ENCODE peak calls at places on chromosomes 13 and 19, in four cellular contexts. F is foreskin fibroblast; C is Ammon's horn; S is activated T-helper 2 cell treated with anti-CD3 and anti-CD28 coated beads, Interferon-gamma antibody, Interleukin-2, Interleukin-4, amounts not matched to agents 10 μg/mL and 5 μg/mL and 100 μg/mL, durations not matched to agents 14 hours and 24 hours and 36 hours. Z is an unnamed sample.

GRCh38 chr19:16509141-16510061 is 13.2 kb downstream of the C19orf44 start:
- DNase-seq in F (peak), C (peak), S (no peak), Z (no peak)

GRCh38 chr13:108342369-108343289 is 73.1 kb downstream of the TNFSF13B start:
- DNase-seq in F (peak), C (peak), S (no peak), Z (peak)

GRCh38 chr13:100734194-100734720 is 59.7 kb upstream of the TMTC4 start:
- DNase-seq in F (no peak), C (no peak), S (no peak), Z (no peak)

GRCh38 chr19:4985551-4985991 is 16.7 kb downstream of the KDM4B start:
- DNase-seq in F (no peak), C (no peak), S (no peak), Z (no peak)

GRCh38 chr19:13430790-13431582 is 75.3 kb downstream of the CACNA1A start:
- DNase-seq in F (peak), C (peak), S (peak), Z (peak)

GRCh38 chr19:4233282-4233853 is 4.0 kb downstream of the EBI3 start:
- DNase-seq in F (peak), C (no peak), S (peak), Z (no peak)

GRCh38 chr13:102571075-102571474 is 25.7 kb upstream of the TPP2 start:
- DNase-seq in F (peak), C (no peak), S (no peak), Z (no peak)

GRCh38 chr19:55376381-55376933 is at the start of gene TMEM190:
- DNase-seq in F (no peak), C (no peak), S (no peak), Z (no peak)

GRCh38 chr19:45779231-45780145 is 2.8 kb downstream of the DMPK start:
- DNase-seq in F (peak), C (no peak), S (peak), Z (peak)

GRCh38 chr19:43425567-43426392 is 11.1 kb downstream of the TEX101 start:
- DNase-seq in F (peak), C (peak), S (no peak), Z (peak)

GRCh38 chr13:42592915-42593718 is 19.2 kb downstream of the TNFSF11 start:
- DNase-seq in F (no peak), C (no peak), S (no peak), Z (no peak)

GRCh38 chr13:98202026-98202425 is 25.0 kb upstream of the RNF113B start:
- DNase-seq in F (peak), C (no peak), S (no peak), Z (no peak)

GRCh38 chr19:5090780-5091575 is 122.1 kb downstream of the KDM4B start:
- DNase-seq in F (peak), C (peak), S (no peak), Z (no peak)

GRCh38 chr13:81929988-81930387 is 1589.1 kb upstream of the SPRY2 start:
- DNase-seq in F (no peak), C (peak), S (no peak), Z (peak)

GRCh38 chr13:106475852-106476251 is 59.6 kb downstream of the EFNB2 start:
- DNase-seq in F (no peak), C (no peak), S (no peak), Z (no peak)

GRCh38 chr13:114011226-114011625 is 37.4 kb upstream of the C13orf46 start:
- DNase-seq in F (no peak), C (no peak), S (no peak), Z (no peak)

GRCh38 chr13:29925457-29925856 is 75.0 kb upstream of the UBL3 start:
- DNase-seq in F (peak), C (peak), S (no peak), Z (peak)

GRCh38 chr19:34402074-34402600 is 2.1 kb upstream of the PDCD2L start:
- DNase-seq in F (no peak), C (no peak), S (no peak), Z (no peak)

GRCh38 chr19:39179754-39180153 is 17.0 kb upstream of the NCCRP1 start:
- DNase-seq in F (no peak), C (no peak), S (no peak), Z (no peak)

GRCh38 chr13:107650081-107650701 is 565.1 kb downstream of the LIG4 start:
- DNase-seq in F (no peak), C (peak), S (peak), Z (peak)

GRCh38 chr13:99687728-99688397 is 186.6 kb downstream of the TM9SF2 start:
- DNase-seq in F (no peak), C (no peak), S (no peak), Z (no peak)

GRCh38 chr13:44648392-44649117 is 72.4 kb upstream of the TSC22D1 start:
- DNase-seq in F (peak), C (no peak), S (no peak), Z (peak)

GRCh38 chr13:22735381-22735995 is 445.3 kb upstream of the SGCG start:
- DNase-seq in F (no peak), C (no peak), S (no peak), Z (no peak)

GRCh38 chr13:61170791-61171330 is 244.8 kb downstream of the PCDH20 start:
- DNase-seq in F (no peak), C (peak), S (no peak), Z (no peak)

GRCh38 chr19:4597975-4598671 is 38.6 kb upstream of the SEMA6B start:
- DNase-seq in F (peak), C (no peak), S (peak), Z (peak)

GRCh38 chr13:97726664-97727235 is 226.7 kb upstream of the IPO5 start:
- DNase-seq in F (peak), C (no peak), S (no peak), Z (no peak)

GRCh38 chr13:73741111-73741510 is 393.1 kb downstream of the KLF12 start:
- DNase-seq in F (peak), C (peak), S (no peak), Z (no peak)

GRCh38 chr19:50826492-50827240 is 3.1 kb upstream of the KLK1 start:
- DNase-seq in F (no peak), C (no peak), S (no peak), Z (no peak)

GRCh38 chr13:32650705-32651311 is 64.6 kb downstream of the PDS5B start:
- DNase-seq in F (peak), C (peak), S (peak), Z (peak)

GRCh38 chr13:52850396-52851152 is 2.1 kb upstream of the PCDH8 start:
- DNase-seq in F (peak), C (peak), S (peak), Z (no peak)

GRCh38 chr19:22945560-22945959 is 57.4 kb downstream of the ZNF728 start:
- DNase-seq in F (peak), C (no peak), S (no peak), Z (no peak)

GRCh38 chr13:106286811-106287210 is 248.7 kb downstream of the EFNB2 start:
- DNase-seq in F (peak), C (no peak), S (no peak), Z (no peak)

GRCh38 chr13:58852076-58852475 is 1220.5 kb downstream of the PCDH17 start:
- DNase-seq in F (peak), C (no peak), S (no peak), Z (no peak)

GRCh38 chr19:45742969-45743368 is 9.7 kb downstream of the MEIOSIN start:
- DNase-seq in F (no peak), C (no peak), S (no peak), Z (no peak)

GRCh38 chr13:99506632-99507031 is 5.4 kb downstream of the TM9SF2 start:
- DNase-seq in F (no peak), C (peak), S (no peak), Z (no peak)

GRCh38 chr19:16207063-16207462 is 9.4 kb downstream of the AP1M1 start:
- DNase-seq in F (no peak), C (no peak), S (no peak), Z (no peak)